ENCODE peak calls at places on chromosomes 16 and 17, in eight cellular contexts. One of them, this sample, is unnamed.

GRCh38 chr17:59260724-59261123 is 40.4 kb downstream of the GDPD1 start:
- DNase-seq in GM23248: no peak
- DNase-seq in hepatocyte: no peak
- DNase-seq in SK-N-SH: no peak
- DNase-seq in HCT116: no peak
- DNase-seq in GM23338: no peak
- DNase-seq in OCI-LY7: no peak
- DNase-seq in MM.1S: no peak
- DNase-seq in this sample: no peak

GRCh38 chr17:43401293-43401692 is 2.5 kb downstream of the ARL4D start:
- DNase-seq in GM23248: peak; percentile 98
- DNase-seq in hepatocyte: peak; percentile 62
- DNase-seq in SK-N-SH: no peak
- DNase-seq in HCT116: no peak
- DNase-seq in GM23338: no peak
- DNase-seq in OCI-LY7: no peak
- DNase-seq in MM.1S: no peak
- DNase-seq in this sample: peak; percentile 39

GRCh38 chr17:29933379-29933778 is 3.4 kb upstream of the SSH2 start:
- DNase-seq in GM23248: peak; percentile 50
- DNase-seq in hepatocyte: peak; percentile 23
- DNase-seq in SK-N-SH: no peak
- DNase-seq in HCT116: peak; percentile 28
- DNase-seq in GM23338: peak; percentile 69
- DNase-seq in OCI-LY7: no peak
- DNase-seq in MM.1S: no peak
- DNase-seq in this sample: no peak

GRCh38 chr16:85650864-85651811 is 37.6 kb downstream of the GINS2 start:
- DNase-seq in GM23248: no peak
- DNase-seq in hepatocyte: no peak
- DNase-seq in SK-N-SH: peak; percentile 86
- DNase-seq in HCT116: no peak
- DNase-seq in GM23338: no peak
- DNase-seq in OCI-LY7: peak; percentile 47
- DNase-seq in MM.1S: no peak
- DNase-seq in this sample: no peak

GRCh38 chr16:27314161-27314723 is 468 bp downstream of the IL4R start:
- DNase-seq in GM23248: peak; percentile 96
- DNase-seq in hepatocyte: peak; percentile 76
- DNase-seq in SK-N-SH: peak; percentile 39
- DNase-seq in HCT116: peak; percentile 42
- DNase-seq in GM23338: peak; percentile 55
- DNase-seq in OCI-LY7: no peak
- DNase-seq in MM.1S: no peak
- DNase-seq in this sample: peak; percentile 64

GRCh38 chr17:72408641-72409040 is 287.8 kb downstream of the SOX9 start:
- DNase-seq in GM23248: no peak
- DNase-seq in hepatocyte: no peak
- DNase-seq in SK-N-SH: no peak
- DNase-seq in HCT116: no peak
- DNase-seq in GM23338: no peak
- DNase-seq in OCI-LY7: no peak
- DNase-seq in MM.1S: no peak
- DNase-seq in this sample: peak; percentile 39

GRCh38 chr17:34443832-34444469 is 80.9 kb upstream of the CCL1 start:
- DNase-seq in GM23248: no peak
- DNase-seq in hepatocyte: peak; percentile 25
- DNase-seq in SK-N-SH: peak; percentile 76
- DNase-seq in HCT116: no peak
- DNase-seq in GM23338: peak; percentile 60
- DNase-seq in OCI-LY7: peak; percentile 11
- DNase-seq in MM.1S: peak; percentile 66
- DNase-seq in this sample: peak; percentile 16

GRCh38 chr17:33989357-33990148 is 265.5 kb upstream of the CCL2 start:
- DNase-seq in GM23248: no peak
- DNase-seq in hepatocyte: no peak
- DNase-seq in SK-N-SH: no peak
- DNase-seq in HCT116: no peak
- DNase-seq in GM23338: no peak
- DNase-seq in OCI-LY7: no peak
- DNase-seq in MM.1S: no peak
- DNase-seq in this sample: no peak

GRCh38 chr16:68446941-68447675 is 1.2 kb downstream of the SMPD3 start:
- DNase-seq in GM23248: no peak
- DNase-seq in hepatocyte: no peak
- DNase-seq in SK-N-SH: peak; percentile 76
- DNase-seq in HCT116: no peak
- DNase-seq in GM23338: peak; percentile 50
- DNase-seq in OCI-LY7: no peak
- DNase-seq in MM.1S: no peak
- DNase-seq in this sample: no peak

GRCh38 chr16:85950519-85950918 is 51.6 kb downstream of the IRF8 start:
- DNase-seq in GM23248: no peak
- DNase-seq in hepatocyte: no peak
- DNase-seq in SK-N-SH: no peak
- DNase-seq in HCT116: no peak
- DNase-seq in GM23338: no peak
- DNase-seq in OCI-LY7: no peak
- DNase-seq in MM.1S: no peak
- DNase-seq in this sample: no peak

GRCh38 chr17:76388966-76389888 is 4.8 kb downstream of the SPHK1 start:
- DNase-seq in GM23248: peak; percentile 48
- DNase-seq in hepatocyte: no peak
- DNase-seq in SK-N-SH: no peak
- DNase-seq in HCT116: no peak
- DNase-seq in GM23338: peak; percentile 68
- DNase-seq in OCI-LY7: no peak
- DNase-seq in MM.1S: no peak
- DNase-seq in this sample: no peak

GRCh38 chr16:15811778-15812750 is 44.8 kb downstream of the MYH11 start:
- DNase-seq in GM23248: peak; percentile 95
- DNase-seq in hepatocyte: peak; percentile 58
- DNase-seq in SK-N-SH: no peak
- DNase-seq in HCT116: no peak
- DNase-seq in GM23338: peak; percentile 6
- DNase-seq in OCI-LY7: no peak
- DNase-seq in MM.1S: no peak
- DNase-seq in this sample: peak; percentile 66

GRCh38 chr16:9109255-9109654 is 17.8 kb downstream of the HAPSTR1 start:
- DNase-seq in GM23248: no peak
- DNase-seq in hepatocyte: no peak
- DNase-seq in SK-N-SH: no peak
- DNase-seq in HCT116: no peak
- DNase-seq in GM23338: no peak
- DNase-seq in OCI-LY7: no peak
- DNase-seq in MM.1S: no peak
- DNase-seq in this sample: no peak

GRCh38 chr16:2769100-2769529 is 8.0 kb downstream of the ELOB start:
- DNase-seq in GM23248: no peak
- DNase-seq in hepatocyte: no peak
- DNase-seq in SK-N-SH: no peak
- DNase-seq in HCT116: no peak
- DNase-seq in GM23338: no peak
- DNase-seq in OCI-LY7: no peak
- DNase-seq in MM.1S: no peak
- DNase-seq in this sample: no peak

GRCh38 chr16:12754824-12755543 is 48.7 kb downstream of the CPPED1 start:
- DNase-seq in GM23248: peak; percentile 61
- DNase-seq in hepatocyte: no peak
- DNase-seq in SK-N-SH: no peak
- DNase-seq in HCT116: no peak
- DNase-seq in GM23338: no peak
- DNase-seq in OCI-LY7: no peak
- DNase-seq in MM.1S: no peak
- DNase-seq in this sample: no peak

GRCh38 chr16:14487579-14487978 is 142.5 kb downstream of the PARN start:
- DNase-seq in GM23248: peak; percentile 36
- DNase-seq in hepatocyte: no peak
- DNase-seq in SK-N-SH: peak; percentile 20
- DNase-seq in HCT116: no peak
- DNase-seq in GM23338: no peak
- DNase-seq in OCI-LY7: peak; percentile 36
- DNase-seq in MM.1S: no peak
- DNase-seq in this sample: no peak

GRCh38 chr16:20089246-20089965 is 15.7 kb upstream of the GPR139 start:
- DNase-seq in GM23248: no peak
- DNase-seq in hepatocyte: no peak
- DNase-seq in SK-N-SH: no peak
- DNase-seq in HCT116: no peak
- DNase-seq in GM23338: no peak
- DNase-seq in OCI-LY7: no peak
- DNase-seq in MM.1S: no peak
- DNase-seq in this sample: no peak

GRCh38 chr17:41504126-41504977 is 1.1 kb downstream of the KRT13 start:
- DNase-seq in GM23248: peak; percentile 28
- DNase-seq in hepatocyte: no peak
- DNase-seq in SK-N-SH: no peak
- DNase-seq in HCT116: no peak
- DNase-seq in GM23338: no peak
- DNase-seq in OCI-LY7: no peak
- DNase-seq in MM.1S: no peak
- DNase-seq in this sample: no peak

DNA sequence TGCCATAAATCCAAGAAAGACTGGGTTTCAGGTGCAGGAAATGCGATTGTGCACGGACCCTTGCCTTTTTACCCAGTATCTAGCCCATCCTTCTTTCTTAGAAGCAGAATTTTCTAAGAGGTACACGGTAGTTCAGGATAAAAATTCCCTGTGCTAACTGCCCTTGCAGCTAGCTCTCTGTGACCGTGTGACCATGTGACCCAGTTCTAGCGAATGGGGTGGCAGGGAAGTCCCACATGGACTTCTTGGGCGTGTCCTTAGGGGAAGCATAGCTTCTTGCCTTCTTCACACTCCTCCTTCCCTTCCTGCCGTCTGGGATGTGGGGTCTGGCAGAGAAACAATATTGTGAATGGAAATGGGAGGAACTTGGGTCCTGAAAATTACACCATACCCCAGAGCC is 670.7 kb downstream of the MAF start:
- DNase-seq in GM23248: no peak
- DNase-seq in hepatocyte: no peak
- DNase-seq in SK-N-SH: no peak
- DNase-seq in HCT116: no peak
- DNase-seq in GM23338: no peak
- DNase-seq in OCI-LY7: no peak
- DNase-seq in MM.1S: no peak
- DNase-seq in this sample: no peak
- H3K9me2 ChIP-seq in GM23248: no peaks in the 10 kb centered on the region
- H3K9me2 ChIP-seq in hepatocyte: no peaks in the 10 kb centered on the region
- H3K9me2 ChIP-seq in SK-N-SH: no peaks in the 10 kb centered on the region
- H3K9me2 ChIP-seq in HCT116: no peaks in the 10 kb centered on the region
- H3K9me2 ChIP-seq in GM23338: no peaks in the 10 kb centered on the region
- H3K9me2 ChIP-seq in OCI-LY7: no peaks in the 10 kb centered on the region
- H3K9me2 ChIP-seq in MM.1S: no peaks in the 10 kb centered on the region
- H3K9me2 ChIP-seq in this sample: no peaks in the 10 kb centered on the region

GRCh38 chr17:83108709-83109108 is 29.3 kb downstream of the METRNL start:
- DNase-seq in GM23248: no peak
- DNase-seq in hepatocyte: no peak
- DNase-seq in SK-N-SH: no peak
- DNase-seq in HCT116: no peak
- DNase-seq in GM23338: no peak
- DNase-seq in OCI-LY7: no peak
- DNase-seq in MM.1S: no peak
- DNase-seq in this sample: no peak

GRCh38 chr17:83111516-83112282 is 32.3 kb downstream of the METRNL start:
- DNase-seq in GM23248: no peak
- DNase-seq in hepatocyte: no peak
- DNase-seq in SK-N-SH: no peak
- DNase-seq in HCT116: no peak
- DNase-seq in GM23338: no peak
- DNase-seq in OCI-LY7: no peak
- DNase-seq in MM.1S: no peak
- DNase-seq in this sample: no peak

GRCh38 chr17:83109386-83109785 is 30.0 kb downstream of the METRNL start:
- DNase-seq in GM23248: no peak
- DNase-seq in hepatocyte: no peak
- DNase-seq in SK-N-SH: no peak
- DNase-seq in HCT116: no peak
- DNase-seq in GM23338: no peak
- DNase-seq in OCI-LY7: no peak
- DNase-seq in MM.1S: no peak
- DNase-seq in this sample: no peak

GRCh38 chr17:83109793-83110645 is 30.6 kb downstream of the METRNL start:
- DNase-seq in GM23248: peak; percentile 99
- DNase-seq in hepatocyte: peak; percentile 91
- DNase-seq in SK-N-SH: peak; percentile 95
- DNase-seq in HCT116: peak; percentile 76
- DNase-seq in GM23338: no peak
- DNase-seq in OCI-LY7: no peak
- DNase-seq in MM.1S: no peak
- DNase-seq in this sample: peak; percentile 94

GRCh38 chr17:83110755-83111154 is 31.3 kb downstream of the METRNL start:
- DNase-seq in GM23248: peak; percentile 76
- DNase-seq in hepatocyte: no peak
- DNase-seq in SK-N-SH: peak; percentile 68
- DNase-seq in HCT116: no peak
- DNase-seq in GM23338: no peak
- DNase-seq in OCI-LY7: no peak
- DNase-seq in MM.1S: no peak
- DNase-seq in this sample: no peak
- H3K4me3 ChIP-seq in GM23248: peak overlapping the region; percentile 68
- H3K4me3 ChIP-seq in hepatocyte: no peak overlapping the region
- H3K4me3 ChIP-seq in SK-N-SH: no peak overlapping the region
- H3K4me3 ChIP-seq in HCT116: no peak overlapping the region
- H3K4me3 ChIP-seq in GM23338: no peak overlapping the region
- H3K4me3 ChIP-seq in OCI-LY7: no peak overlapping the region
- H3K4me3 ChIP-seq in MM.1S: no peak overlapping the region
- H3K4me3 ChIP-seq in this sample: no peak overlapping the region

GRCh38 chr16:3793161-3793576 is 75.8 kb upstream of the TRAP1 start:
- DNase-seq in GM23248: no peak
- DNase-seq in hepatocyte: no peak
- DNase-seq in SK-N-SH: no peak
- DNase-seq in HCT116: no peak
- DNase-seq in GM23338: peak; percentile 35
- DNase-seq in OCI-LY7: no peak
- DNase-seq in MM.1S: no peak
- DNase-seq in this sample: no peak
- H3K27ac ChIP-seq in GM23248: no peak overlapping the region
- H3K27ac ChIP-seq in hepatocyte: no peak overlapping the region
- H3K27ac ChIP-seq in SK-N-SH: no peak overlapping the region
- H3K27ac ChIP-seq in HCT116: no peak overlapping the region
- H3K27ac ChIP-seq in GM23338: no peak overlapping the region
- H3K27ac ChIP-seq in OCI-LY7: no peak overlapping the region
- H3K27ac ChIP-seq in MM.1S: no peak overlapping the region
- H3K27ac ChIP-seq in this sample: no peak overlapping the region

DNA sequence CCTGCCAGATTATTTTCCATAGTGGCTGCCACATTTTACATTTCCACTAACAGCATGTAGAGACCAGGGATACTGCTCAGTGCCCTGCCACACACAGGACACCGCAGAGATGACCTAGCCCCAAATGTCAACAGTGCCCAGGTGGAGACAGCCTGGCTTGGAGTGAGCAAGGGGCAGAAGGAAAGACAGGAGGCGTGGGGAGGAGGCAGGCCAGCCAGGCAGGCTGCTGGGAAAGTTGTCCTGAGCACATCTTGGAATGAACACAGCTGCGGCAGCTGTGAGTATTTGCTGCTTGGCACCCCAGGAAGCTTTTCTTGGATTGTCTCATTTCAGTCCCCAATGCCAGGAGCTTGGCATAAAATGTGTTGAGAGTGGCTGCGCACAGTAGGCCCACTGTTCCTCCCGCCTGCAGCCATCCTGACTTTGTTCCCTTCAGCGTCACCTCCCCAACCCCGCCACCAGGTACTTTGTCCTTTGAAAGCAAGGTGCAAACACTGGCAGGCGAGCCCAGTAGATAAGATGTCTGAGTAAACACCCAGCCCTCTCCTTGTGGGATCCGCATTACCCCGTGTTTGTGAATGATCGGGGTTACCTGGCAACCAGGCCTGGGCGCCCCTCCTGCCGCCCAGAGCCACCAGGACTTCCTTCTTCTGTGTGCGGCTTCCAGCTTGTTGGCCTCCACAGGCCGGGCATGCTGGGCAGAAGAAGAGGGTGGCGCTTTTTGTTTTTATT is 114.0 kb downstream of the CMIP start:
- DNase-seq in GM23248: no peak
- DNase-seq in hepatocyte: peak; percentile 90
- DNase-seq in SK-N-SH: no peak
- DNase-seq in HCT116: no peak
- DNase-seq in GM23338: peak; percentile 61
- DNase-seq in OCI-LY7: no peak
- DNase-seq in MM.1S: no peak
- DNase-seq in this sample: peak; percentile 88
- H3K9me2 ChIP-seq in GM23248: no peaks in the 10 kb centered on the region
- H3K9me2 ChIP-seq in hepatocyte: no peaks in the 10 kb centered on the region
- H3K9me2 ChIP-seq in SK-N-SH: no peaks in the 10 kb centered on the region
- H3K9me2 ChIP-seq in HCT116: no peaks in the 10 kb centered on the region
- H3K9me2 ChIP-seq in GM23338: no peaks in the 10 kb centered on the region
- H3K9me2 ChIP-seq in OCI-LY7: no peaks in the 10 kb centered on the region
- H3K9me2 ChIP-seq in MM.1S: no peaks in the 10 kb centered on the region
- H3K9me2 ChIP-seq in this sample: no peaks in the 10 kb centered on the region

This sample was measured in PC-9.